ENCODE peak calls at places on chromosomes 11 and 22, in eight cellular contexts. D is astrocyte of the cerebellum; S is sciatic nerve; A is NCI-H510A treated with DMSO at 0.1 percent for 48 hours; L is substantia nigra; F is T-helper 9 cell; N is iPS-NIHi11; G is activated CD4-positive, alpha-beta T cell treated with anti-CD3 and anti-CD28 coated beads, Interleukin-2, amount 50 U/mL, for 1 hour. E is an unnamed sample.
A peak's percentile ranks its signal among the peaks of the same experiment; 100 is the strongest.

GRCh38 chr11:101327908-101328307 is 198.3 kb upstream of the PGR start:
- DNase-seq in D (no peak), S (no peak), A (no peak), L (no peak), F (no peak), N (no peak), G (no peak), E (no peak)

GRCh38 chr11:71309181-71309580 is 56.8 kb upstream of the SHANK2 start:
- DNase-seq in D (no peak), S (peak; percentile 5), A (no peak), L (no peak), F (no peak), N (no peak), G (no peak), E (no peak)

GRCh38 chr11:95138448-95138847 is 48.8 kb downstream of the ENDOD1 start:
- DNase-seq in D (no peak), S (no peak), A (no peak), L (no peak), F (no peak), N (no peak), G (no peak), E (no peak)

GRCh38 chr11:59899532-59899931 is 20.9 kb downstream of the OOSP3 start:
- DNase-seq in D (no peak), S (no peak), A (no peak), L (no peak), F (no peak), N (no peak), G (no peak), E (no peak)

GRCh38 chr11:57432714-57433163 is 5.8 kb upstream of the SLC43A3 start:
- DNase-seq in D (peak; percentile 58), S (no peak), A (no peak), L (no peak), F (no peak), N (no peak), G (no peak), E (peak; percentile 19)

GRCh38 chr11:87602776-87603175 is 565.0 kb downstream of the TMEM135 start:
- DNase-seq in D (no peak), S (no peak), A (no peak), L (no peak), F (no peak), N (no peak), G (no peak), E (no peak)

GRCh38 chr11:129277216-129277838 is 85.2 kb upstream of the ARHGAP32 start:
- DNase-seq in D (no peak), S (no peak), A (peak; percentile 93), L (no peak), F (no peak), N (no peak), G (no peak), E (no peak)

GRCh38 chr11:76635991-76636520 is 34.5 kb downstream of the LRRC32 start:
- DNase-seq in D (no peak), S (no peak), A (no peak), L (no peak), F (no peak), N (no peak), G (no peak), E (no peak)

GRCh38 chr22:35835998-35836691 is 118.5 kb downstream of the APOL5 start:
- DNase-seq in D (peak; percentile 83), S (no peak), A (peak; percentile 65), L (no peak), F (no peak), N (peak; percentile 85), G (no peak), E (peak; percentile 57)

GRCh38 chr11:117535201-117535869 is 207.7 kb downstream of the CEP164 start:
- DNase-seq in D (no peak), S (peak; percentile 74), A (peak; percentile 45), L (peak; percentile 49), F (no peak), N (no peak), G (no peak), E (no peak)

GRCh38 chr11:35343033-35343598 is 76.2 kb downstream of the SLC1A2 start:
- DNase-seq in D (no peak), S (no peak), A (no peak), L (no peak), F (no peak), N (no peak), G (peak; percentile 5), E (no peak)

GRCh38 chr22:39317756-39318506 is 1.5 kb downstream of the RPL3 start:
- DNase-seq in D (no peak), S (no peak), A (no peak), L (no peak), F (no peak), N (no peak), G (no peak), E (no peak)

GRCh38 chr11:77560605-77561004 is 29.1 kb upstream of the AQP11 start:
- DNase-seq in D (no peak), S (no peak), A (no peak), L (no peak), F (no peak), N (no peak), G (no peak), E (peak; percentile 72)

GRCh38 chr11:114679505-114679904 is 1.2 kb downstream of the NXPE2 start:
- DNase-seq in D (no peak), S (no peak), A (no peak), L (no peak), F (no peak), N (no peak), G (no peak), E (no peak)

GRCh38 chr11:114059984-114060401 is 482 bp downstream of the ZBTB16 start:
- DNase-seq in D (no peak), S (peak; percentile 72), A (no peak), L (no peak), F (no peak), N (peak; percentile 35), G (no peak), E (no peak)

GRCh38 chr11:17695454-17696441 is 23.6 kb upstream of the MYOD1 start:
- DNase-seq in D (no peak), S (no peak), A (no peak), L (no peak), F (no peak), N (peak; percentile 73), G (no peak), E (no peak)

GRCh38 chr11:46414899-46415298 is 23.3 kb upstream of the CHRM4 start:
- DNase-seq in D (no peak), S (no peak), A (no peak), L (no peak), F (no peak), N (no peak), G (no peak), E (no peak)

E was measured in PC-9.